ENCODE peak calls at places on chromosomes 13 and 19, in six cellular contexts. F is H1, H is HCT116, Y is GM12878, O is HepG2, Z is K562. X is an unnamed sample.

GRCh38 chr19:32459199-32459865 is 53.8 kb downstream of the DPY19L3 start:
- DNase-seq in Z (no peak), H (no peak), O (peak), F (no peak), Y (no peak), X (no peak)

GRCh38 chr19:9945319-9945966 is 9.1 kb upstream of the OLFM2 start:
- DNase-seq in O (peak), Y (no peak), H (no peak), Z (peak), F (no peak), X (peak)

GRCh38 chr19:10219678-10220077 is 11.5 kb downstream of the S1PR2 start:
- DNase-seq in Y (peak), Z (peak), F (peak), O (peak), H (no peak), X (peak)

GRCh38 chr13:26423634-26424033 is 133.8 kb upstream of the WASF3 start:
- DNase-seq in O (no peak), H (no peak), F (no peak), Y (no peak), Z (no peak), X (no peak)

GRCh38 chr13:79404985-79405384 is 1.1 kb downstream of the RBM26 start:
- DNase-seq in Y (no peak), O (no peak), F (no peak), Z (no peak), H (no peak), X (no peak)

GRCh38 chr13:95814494-95814893 is 137.6 kb downstream of the DNAJC3 start:
- DNase-seq in Z (no peak), Y (no peak), O (peak), H (no peak), F (no peak), X (no peak)

GRCh38 chr19:40006273-40006691 is 9.4 kb downstream of the ZNF546 start:
- DNase-seq in F (no peak), O (no peak), Z (peak), H (no peak), Y (no peak), X (no peak)

GRCh38 chr19:44499559-44499958 is 763 bp downstream of the ZNF180 start:
- DNase-seq in Y (no peak), H (no peak), F (peak), Z (peak), O (no peak), X (no peak)

GRCh38 chr13:76965759-76966421 is 17.6 kb downstream of the ACOD1 start:
- DNase-seq in O (no peak), Z (no peak), F (no peak), Y (no peak), H (no peak), X (no peak)

GRCh38 chr19:38655148-38655824 is 7.8 kb downstream of the ACTN4 start:
- DNase-seq in H (no peak), Z (no peak), F (no peak), Y (no peak), O (no peak), X (no peak)

GRCh38 chr13:23357349-23357748 is 76.2 kb downstream of the SACS start:
- DNase-seq in O (no peak), H (no peak), Y (no peak), F (no peak), Z (no peak), X (no peak)

GRCh38 chr19:15551183-15552004 is 43.1 kb downstream of the CYP4F22 start:
- DNase-seq in O (peak), F (no peak), H (no peak), Z (peak), Y (no peak), X (peak)

GRCh38 chr13:37627428-37627827 is 28.9 kb upstream of the POSTN start:
- DNase-seq in H (no peak), F (no peak), Z (no peak), Y (no peak), O (no peak), X (no peak)

GRCh38 chr19:10061717-10062310 is 24.3 kb upstream of the SHFL start:
- DNase-seq in H (no peak), Z (peak), O (no peak), F (no peak), Y (no peak), X (no peak)

GRCh38 chr19:45455707-45456499 is 11.9 kb upstream of the FOSB start:
- DNase-seq in Y (no peak), F (no peak), O (peak), H (peak), Z (peak), X (peak)

GRCh38 chr13:99312493-99312883 is 5.3 kb upstream of the GPR183 start:
- DNase-seq in O (no peak), Y (no peak), H (no peak), F (no peak), Z (no peak), X (no peak)

GRCh38 chr13:98508280-98509074 is 68.4 kb downstream of the STK24 start:
- DNase-seq in Z (no peak), F (no peak), Y (no peak), H (peak), O (peak), X (no peak)

GRCh38 chr13:41130356-41130755 is 2.2 kb downstream of the KBTBD6 start:
- DNase-seq in Z (no peak), Y (no peak), O (no peak), F (no peak), H (no peak), X (no peak)

GRCh38 chr19:11286312-11286974 is 9.5 kb upstream of the TSPAN16 start:
- DNase-seq in F (no peak), H (no peak), Y (no peak), Z (no peak), O (no peak), X (no peak)

DNA sequence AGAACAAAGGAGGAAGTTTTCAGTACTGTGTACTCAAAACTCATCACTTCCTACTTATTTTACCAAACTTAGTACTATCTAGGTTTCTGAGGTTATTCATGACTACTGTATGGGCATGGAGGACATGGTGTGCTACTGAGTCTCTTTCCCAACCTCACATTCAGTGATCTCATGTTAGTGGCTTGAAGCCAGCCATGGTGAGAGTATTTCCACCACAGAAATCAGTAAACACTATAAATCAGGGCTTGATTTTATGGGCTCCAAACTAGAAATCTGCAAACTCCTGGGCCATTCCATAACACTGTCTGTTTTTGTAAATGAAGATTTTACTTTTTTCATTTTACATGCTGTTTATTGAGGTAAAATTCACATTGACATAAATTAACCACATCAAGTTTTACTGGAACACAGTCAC is 19.7 kb downstream of the MED26 start:
- DNase-seq in H (no peak), F (no peak), Y (no peak), Z (no peak), O (no peak), X (no peak)
- H3K9ac ChIP-seq in H (no peak), F (no peak), Y (no peak), Z (no peak), O (no peak), X (no peak)

DNA sequence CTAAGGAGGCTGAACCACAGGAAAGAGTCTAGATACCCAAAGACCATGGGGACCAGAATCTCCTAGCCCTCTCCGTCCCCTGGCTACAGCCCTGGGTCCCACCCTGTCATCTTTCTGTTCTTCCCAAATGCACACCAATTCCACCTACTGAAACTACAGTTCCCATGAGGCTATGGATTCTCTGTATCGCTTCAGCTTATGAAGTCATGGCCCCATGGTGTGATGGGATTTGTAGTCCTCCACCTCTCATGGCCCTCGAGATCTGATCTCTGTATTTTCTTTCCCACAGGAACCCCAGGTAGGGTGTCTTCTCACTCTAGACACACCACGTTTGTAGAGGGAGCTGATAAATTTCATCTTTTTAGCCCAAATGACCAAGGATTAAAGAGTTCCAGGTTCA is 11.8 kb downstream of the PTPRH start:
- DNase-seq in F (no peak), Y (no peak), O (no peak), H (no peak), Z (no peak), X (no peak)
- TF ChIP-seq YY1 in F (no peak), Y (peak), O (no peak), H (no peak), Z (no peak), X (no peak)

GRCh38 chr19:1752009-1752756 is 1.1 kb upstream of the ONECUT3 start:
- DNase-seq in F (no peak), H (no peak), O (no peak), Y (no peak), Z (no peak), X (no peak)
- TF ChIP-seq ZNF274 in F (no peak), H (no peak), O (no peak), Y (no peak), Z (no peak), X (no peak)

DNA sequence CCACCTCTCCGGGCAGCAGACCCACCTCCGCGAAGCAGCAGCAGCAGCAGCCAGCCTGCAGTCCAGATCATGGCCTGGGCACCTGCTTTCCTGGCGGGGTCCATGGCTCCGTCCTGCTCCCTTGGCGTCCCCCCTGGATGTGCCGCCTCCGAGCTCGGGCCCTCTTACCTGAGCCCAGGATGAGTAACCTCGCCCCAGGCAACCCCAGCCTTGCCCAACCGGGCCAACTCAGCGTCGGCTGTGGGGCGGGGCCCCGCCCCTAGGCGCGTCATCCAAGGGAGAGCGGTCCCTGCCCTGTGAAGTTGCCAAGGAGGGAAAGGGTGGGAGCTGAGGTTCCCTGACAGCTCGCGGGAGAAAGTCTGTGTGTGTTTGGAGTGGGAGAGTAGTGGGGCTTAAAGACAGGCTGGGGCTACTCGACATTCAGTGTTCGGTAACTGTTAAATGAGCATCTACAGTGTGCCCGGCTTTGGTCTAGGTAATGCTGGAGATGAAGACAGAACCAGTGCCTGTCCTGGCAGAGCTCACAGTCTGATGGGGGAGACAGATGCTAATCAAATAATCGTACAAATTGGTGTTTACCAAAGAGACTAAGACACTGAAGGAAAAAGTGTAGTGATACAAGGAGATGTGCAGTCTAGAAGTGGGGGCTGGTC is at the start of gene LYPD3:
- DNase-seq in Z (peak), Y (no peak), H (peak), O (no peak), F (no peak), X (no peak)
- H3K9ac ChIP-seq in Z (no peak), Y (no peak), H (peak), O (peak), F (peak), X (peak)

GRCh38 chr19:47107953-47108746 is 5.4 kb downstream of the ZC3H4 start:
- DNase-seq in H (no peak), F (no peak), O (no peak), Y (no peak), Z (peak), X (no peak)

GRCh38 chr19:47104678-47105077 is 8.9 kb downstream of the ZC3H4 start:
- DNase-seq in Z (no peak), O (no peak), H (no peak), F (no peak), Y (no peak), X (no peak)

GRCh38 chr19:47107201-47107952 is 6.2 kb downstream of the ZC3H4 start:
- DNase-seq in Y (no peak), F (no peak), Z (peak), H (no peak), O (peak), X (no peak)

GRCh38 chr19:47105874-47106273 is 7.7 kb downstream of the ZC3H4 start:
- DNase-seq in F (no peak), O (no peak), Y (no peak), H (no peak), Z (peak), X (no peak)

GRCh38 chr19:47106819-47107200 is 6.8 kb downstream of the ZC3H4 start:
- DNase-seq in Z (peak), O (no peak), Y (no peak), H (no peak), F (no peak), X (no peak)
- TF ChIP-seq YY1 in Z (no peak), O (no peak), Y (no peak), H (no peak), F (no peak), X (no peak)

DNA sequence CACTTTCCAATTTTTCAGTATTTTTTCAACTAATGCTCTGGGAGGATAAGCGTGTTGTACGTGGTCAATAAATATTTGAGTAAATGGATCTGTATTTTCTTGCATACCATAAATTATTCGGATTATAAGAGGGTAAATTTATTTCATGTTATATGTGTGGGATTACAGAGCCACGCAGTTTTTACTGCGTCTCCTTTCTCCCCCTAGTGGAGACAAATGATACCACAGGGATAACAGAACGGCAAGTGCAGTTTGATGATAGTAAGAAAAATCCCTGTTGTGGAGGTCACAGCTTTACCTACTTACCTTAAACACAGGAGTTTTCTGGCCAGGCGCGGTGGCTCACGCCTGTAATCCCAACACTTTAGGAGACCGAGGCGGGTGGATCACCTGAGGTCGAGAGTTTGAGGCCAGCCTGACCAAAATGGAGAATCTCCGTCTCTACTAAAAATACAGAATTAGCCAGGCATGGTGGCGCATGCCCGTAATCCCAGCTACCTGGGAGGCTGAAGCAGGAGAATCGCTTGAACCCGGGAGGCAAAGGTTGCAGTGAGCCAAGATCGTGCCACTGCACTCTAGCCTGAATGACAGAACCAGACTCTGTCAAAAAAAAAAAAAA is 16.8 kb downstream of the MBD3L2B start:
- DNase-seq in H (peak), Z (peak), F (no peak), Y (no peak), O (peak), X (peak)
- TF ChIP-seq ZNF274 in H (no peak), Z (no peak), F (no peak), Y (no peak), O (no peak), X (no peak)

GRCh38 chr13:31890946-31891345 is 140.6 kb upstream of the FRY start:
- DNase-seq in Z (no peak), Y (no peak), O (no peak), H (no peak), F (no peak), X (no peak)
- H3K9ac ChIP-seq in Z (no peak), Y (no peak), O (no peak), H (no peak), F (no peak), X (no peak)

X was measured in NT2/D1.